ENCODE peak calls at places on chromosomes 12 and 14, in eight cellular contexts. X is NCI-H446 treated with DMSO at 0.1 percent for 48 hours; P is AG04450; W is A549; T is GDM1; J is psoas muscle; Z is stimulated activated CD8-positive, alpha-beta memory T cell treated with anti-CD3 and anti-CD28 coated beads, Interleukin-4, amount 100 ng/mL, for 1 hour; M is activated T-helper 1 cell treated with Interleukin-2 at 50 U/mL for 16 hours. C is an unnamed sample.
A peak's percentile ranks its signal among the peaks of the same experiment; 100 is the strongest.

GRCh38 chr12:3381059-3382047 is 109.7 kb upstream of the PRMT8 start:
- DNase-seq in Z (no peak), T (no peak), X (no peak), P (no peak), M (no peak), W (no peak), J (no peak), C (no peak)

GRCh38 chr12:2959508-2960431 is 573 bp downstream of the TEAD4 start:
- DNase-seq in M (no peak), J (peak; percentile 76), T (no peak), Z (no peak), P (no peak), W (peak; percentile 68), X (no peak), C (no peak)

GRCh38 chr12:117142094-117142493 is 42.9 kb upstream of the TESC start:
- DNase-seq in W (no peak), X (no peak), P (no peak), Z (no peak), M (no peak), J (no peak), T (no peak), C (no peak)

GRCh38 chr14:96055753-96056508 is 16.8 kb downstream of the C14orf132 start:
- DNase-seq in W (no peak), J (no peak), X (no peak), M (no peak), P (no peak), Z (no peak), T (no peak), C (no peak)

GRCh38 chr14:56423591-56423991 is 156.0 kb upstream of the TMEM260 start:
- DNase-seq in X (no peak), W (no peak), P (peak; percentile 15), T (no peak), Z (no peak), M (no peak), J (no peak), C (no peak)

GRCh38 chr12:124684971-124685688 is 117.7 kb upstream of the NCOR2 start:
- DNase-seq in W (peak; percentile 43), P (no peak), X (peak; percentile 80), J (no peak), Z (no peak), M (no peak), T (no peak), C (no peak)

GRCh38 chr12:47378907-47379306 is 299.1 kb upstream of the AMIGO2 start:
- DNase-seq in P (no peak), X (no peak), J (no peak), Z (no peak), M (no peak), T (peak; percentile 4), W (no peak), C (no peak)

GRCh38 chr14:86481105-86481504 is 951.2 kb downstream of the FLRT2 start:
- DNase-seq in M (no peak), X (no peak), P (no peak), W (no peak), J (no peak), Z (no peak), T (no peak), C (no peak)

GRCh38 chr12:104809706-104810385 is 148.2 kb downstream of the SLC41A2 start:
- DNase-seq in P (no peak), Z (no peak), T (no peak), J (no peak), W (no peak), M (no peak), X (no peak), C (no peak)

GRCh38 chr12:92784795-92785562 is 82.2 kb downstream of the PLEKHG7 start:
- DNase-seq in J (no peak), Z (no peak), T (peak; percentile 35), P (peak; percentile 55), X (peak; percentile 53), M (no peak), W (peak; percentile 67), C (peak; percentile 2)

GRCh38 chr12:52005903-52006703 is 643 bp upstream of the TAMALIN start:
- DNase-seq in X (no peak), W (no peak), M (no peak), Z (no peak), P (no peak), T (peak; percentile 33), J (peak; percentile 39), C (no peak)

GRCh38 chr12:118436986-118437385 is 60.6 kb downstream of the SUDS3 start:
- DNase-seq in J (no peak), X (no peak), T (no peak), W (no peak), M (no peak), Z (no peak), P (no peak), C (no peak)

GRCh38 chr14:101733211-101733610 is 28.3 kb upstream of the PPP2R5C start:
- DNase-seq in W (no peak), M (no peak), T (no peak), P (no peak), X (no peak), Z (no peak), J (no peak), C (no peak)

GRCh38 chr14:83905157-83905556 is 1624.8 kb upstream of the FLRT2 start:
- DNase-seq in J (no peak), T (no peak), P (no peak), M (no peak), W (no peak), Z (no peak), X (no peak), C (no peak)

GRCh38 chr14:69270795-69271708 is 11.1 kb downstream of the GALNT16 start:
- DNase-seq in Z (no peak), M (no peak), P (no peak), X (no peak), J (no peak), W (no peak), T (no peak), C (no peak)

GRCh38 chr12:38053655-38054464 is 262.7 kb upstream of the ALG10B start:
- DNase-seq in Z (no peak), T (no peak), W (peak; percentile 43), P (no peak), J (no peak), M (no peak), X (no peak), C (no peak)

GRCh38 chr12:104662203-104662602 is 205.5 kb downstream of the CHST11 start:
- DNase-seq in T (no peak), M (no peak), P (no peak), Z (no peak), X (no peak), J (no peak), W (no peak), C (no peak)

GRCh38 chr12:113136128-113136989 is 798 bp upstream of the RASAL1 start:
- DNase-seq in P (no peak), T (no peak), X (no peak), M (no peak), Z (no peak), J (no peak), W (no peak), C (peak; percentile 52)

GRCh38 chr14:81162941-81163340 is 57.8 kb downstream of the GTF2A1 start:
- DNase-seq in M (no peak), P (no peak), J (no peak), Z (no peak), W (no peak), X (no peak), T (no peak), C (no peak)

GRCh38 chr12:4201333-4202105 is 72.0 kb upstream of the CCND2 start:
- DNase-seq in P (no peak), J (no peak), X (no peak), Z (no peak), W (no peak), M (no peak), T (no peak), C (no peak)

GRCh38 chr14:71070169-71070568 is 162.9 kb downstream of the PCNX1 start:
- DNase-seq in W (no peak), P (no peak), M (no peak), J (no peak), T (no peak), X (no peak), Z (no peak), C (no peak)

GRCh38 chr12:53758081-53758769 is 6.4 kb upstream of the CISTR start:
- DNase-seq in X (no peak), Z (no peak), J (no peak), P (no peak), W (no peak), T (no peak), M (no peak), C (no peak)

GRCh38 chr14:104421401-104421821 is 158.2 kb upstream of the C14orf180 start:
- DNase-seq in W (no peak), T (no peak), M (no peak), J (no peak), Z (no peak), P (no peak), X (no peak), C (no peak)

GRCh38 chr12:67519824-67520433 is 128.6 kb upstream of the DYRK2 start:
- DNase-seq in M (no peak), J (no peak), W (no peak), T (no peak), Z (no peak), X (no peak), P (no peak), C (no peak)

GRCh38 chr12:28500373-28501024 is 310.2 kb downstream of the CCDC91 start:
- DNase-seq in W (no peak), Z (no peak), P (no peak), M (no peak), X (no peak), T (no peak), J (no peak), C (no peak)

GRCh38 chr12:64083285-64084210 is 138.5 kb downstream of the KICS2 start:
- DNase-seq in P (peak; percentile 90), T (no peak), X (peak; percentile 86), M (no peak), J (peak; percentile 74), W (no peak), Z (no peak), C (no peak)

GRCh38 chr12:24835377-24835776 is 113.5 kb downstream of the BCAT1 start:
- DNase-seq in W (no peak), X (no peak), T (no peak), Z (no peak), P (no peak), M (no peak), J (no peak), C (no peak)

GRCh38 chr12:80776706-80777105 is 60.0 kb downstream of the MYF5 start:
- DNase-seq in W (no peak), M (no peak), X (no peak), P (no peak), Z (no peak), T (no peak), J (no peak), C (no peak)

GRCh38 chr14:70754989-70755388 is 54.3 kb downstream of the MAP3K9 start:
- DNase-seq in X (peak; percentile 25), T (no peak), M (no peak), J (no peak), W (no peak), Z (no peak), P (no peak), C (no peak)

GRCh38 chr12:133105620-133106019 is 24.5 kb downstream of the ZNF891 start:
- DNase-seq in X (no peak), Z (no peak), W (no peak), J (no peak), P (no peak), M (no peak), T (no peak), C (no peak)

C was measured in CD4-positive, alpha-beta T cell.